ENCODE peak calls at places on chromosomes 6 and 20, in nine cellular contexts. T is lower lobe of right lung, Q is upper lobe of right lung, R is thoracic aorta, C is A549, J is psoas muscle, H is right lobe of liver, W is left lung, K is Panc1. Z is an unnamed sample. For H3K9me3, the result is how much of the 10 kb centered on the place peaks cover.

GRCh38 chr20:58790440-58790839 is 60.3 kb downstream of the GNAS-AS1 start:
- ATAC-seq in T (no peak), Q (no peak), R (no peak), C (no peak), J (no peak), H (no peak), W (no peak), K (no peak), Z (no peak)

GRCh38 chr6:50654155-50654554 is 59.2 kb upstream of the TFAP2D start:
- ATAC-seq in T (no peak), Q (no peak), R (no peak), C (no peak), J (no peak), H (no peak), W (no peak), K (no peak), Z (no peak)

GRCh38 chr20:57361517-57361916 is 10.5 kb downstream of the RAE1 start:
- ATAC-seq in T (no peak), Q (no peak), R (no peak), C (no peak), J (peak), H (no peak), W (no peak), K (no peak), Z (no peak)

GRCh38 chr20:18056174-18057105 is 1.3 kb downstream of the OVOL2 start:
- ATAC-seq in T (peak), Q (peak), R (no peak), C (peak), J (peak), H (peak), W (peak), K (peak), Z (peak)

GRCh38 chr6:18360188-18360587 is 27.0 kb upstream of the RNF144B start:
- ATAC-seq in T (no peak), Q (no peak), R (no peak), C (no peak), J (no peak), H (no peak), W (peak), K (no peak), Z (no peak)

GRCh38 chr20:59585714-59586404 is 18.5 kb upstream of the PHACTR3 start:
- ATAC-seq in T (no peak), Q (no peak), R (no peak), C (no peak), J (no peak), H (no peak), W (no peak), K (no peak), Z (no peak)

GRCh38 chr6:134307074-134307473 is 10.8 kb downstream of the SGK1 start:
- ATAC-seq in T (no peak), Q (no peak), R (no peak), C (no peak), J (no peak), H (no peak), W (no peak), K (no peak), Z (no peak)

GRCh38 chr6:110270166-110270565 is 88.0 kb downstream of the METTL24 start:
- ATAC-seq in T (no peak), Q (no peak), R (no peak), C (no peak), J (no peak), H (no peak), W (no peak), K (no peak), Z (no peak)

GRCh38 chr20:58618694-58619540 is 32.2 kb upstream of the STX16 start:
- ATAC-seq in T (no peak), Q (no peak), R (no peak), C (no peak), J (no peak), H (no peak), W (peak), K (no peak), Z (peak)

GRCh38 chr6:73314577-73315492 is 39.2 kb downstream of the DPPA5 start:
- ATAC-seq in T (no peak), Q (no peak), R (no peak), C (no peak), J (no peak), H (no peak), W (no peak), K (no peak), Z (no peak)

GRCh38 chr20:47013606-47014005 is 119.0 kb downstream of the EYA2 start:
- ATAC-seq in T (no peak), Q (no peak), R (no peak), C (no peak), J (no peak), H (no peak), W (no peak), K (no peak), Z (no peak)

GRCh38 chr6:157089258-157089657 is 234.1 kb downstream of the TMEM242 start:
- ATAC-seq in T (peak), Q (no peak), R (no peak), C (no peak), J (no peak), H (no peak), W (peak), K (no peak), Z (no peak)

GRCh38 chr6:158843751-158844683 is 24.8 kb upstream of the EZR start:
- ATAC-seq in T (no peak), Q (no peak), R (no peak), C (no peak), J (no peak), H (no peak), W (no peak), K (peak), Z (no peak)

GRCh38 chr6:35724059-35724458 is 12.8 kb upstream of the ARMC12 start:
- ATAC-seq in T (no peak), Q (no peak), R (no peak), C (no peak), J (no peak), H (peak), W (no peak), K (no peak), Z (no peak)

GRCh38 chr6:36929607-36930006 is 24.9 kb upstream of the PI16 start:
- ATAC-seq in T (no peak), Q (no peak), R (no peak), C (no peak), J (peak), H (no peak), W (peak), K (no peak), Z (peak)

GRCh38 chr20:10131612-10132345 is 86.9 kb upstream of the SNAP25 start:
- ATAC-seq in T (no peak), Q (peak), R (no peak), C (peak), J (no peak), H (peak), W (peak), K (peak), Z (peak)

GRCh38 chr6:147384737-147385710 is 123.5 kb upstream of the SAMD5 start:
- ATAC-seq in T (no peak), Q (no peak), R (no peak), C (no peak), J (no peak), H (no peak), W (no peak), K (no peak), Z (no peak)

GRCh38 chr6:124964084-124964763 is 2.0 kb downstream of the RNF217 start:
- ATAC-seq in T (peak), Q (no peak), R (no peak), C (no peak), J (peak), H (peak), W (peak), K (no peak), Z (peak)

GRCh38 chr20:32004963-32005362 is 5.3 kb upstream of the CCM2L start:
- ATAC-seq in T (no peak), Q (no peak), R (no peak), C (no peak), J (no peak), H (no peak), W (no peak), K (peak), Z (no peak)

GRCh38 chr6:80165143-80165542 is 58.7 kb downstream of the BCKDHB start:
- ATAC-seq in T (no peak), Q (no peak), R (no peak), C (no peak), J (no peak), H (no peak), W (no peak), K (no peak), Z (no peak)

GRCh38 chr6:120077489-120077888 is 727.9 kb upstream of the MAN1A1 start:
- ATAC-seq in T (no peak), Q (no peak), R (no peak), C (no peak), J (no peak), H (no peak), W (no peak), K (no peak), Z (no peak)

GRCh38 chr20:45510242-45510862 is 5.1 kb downstream of the SPINT3 start:
- ATAC-seq in T (no peak), Q (no peak), R (no peak), C (no peak), J (no peak), H (peak), W (no peak), K (no peak), Z (no peak)

GRCh38 chr6:163118941-163119340 is 295.6 kb upstream of the QKI start:
- ATAC-seq in T (no peak), Q (no peak), R (no peak), C (no peak), J (no peak), H (no peak), W (no peak), K (no peak), Z (no peak)

GRCh38 chr6:65014006-65014405 is 693.0 kb downstream of the EYS start:
- ATAC-seq in T (no peak), Q (no peak), R (no peak), C (no peak), J (no peak), H (no peak), W (no peak), K (no peak), Z (no peak)

GRCh38 chr6:157227202-157228166 is 95.8 kb downstream of the TMEM242 start:
- ATAC-seq in T (no peak), Q (no peak), R (no peak), C (no peak), J (no peak), H (no peak), W (no peak), K (no peak), Z (no peak)

GRCh38 chr6:8181162-8181909 is 79.0 kb upstream of the EEF1E1 start:
- ATAC-seq in T (no peak), Q (no peak), R (no peak), C (no peak), J (no peak), H (no peak), W (no peak), K (no peak), Z (no peak)

DNA sequence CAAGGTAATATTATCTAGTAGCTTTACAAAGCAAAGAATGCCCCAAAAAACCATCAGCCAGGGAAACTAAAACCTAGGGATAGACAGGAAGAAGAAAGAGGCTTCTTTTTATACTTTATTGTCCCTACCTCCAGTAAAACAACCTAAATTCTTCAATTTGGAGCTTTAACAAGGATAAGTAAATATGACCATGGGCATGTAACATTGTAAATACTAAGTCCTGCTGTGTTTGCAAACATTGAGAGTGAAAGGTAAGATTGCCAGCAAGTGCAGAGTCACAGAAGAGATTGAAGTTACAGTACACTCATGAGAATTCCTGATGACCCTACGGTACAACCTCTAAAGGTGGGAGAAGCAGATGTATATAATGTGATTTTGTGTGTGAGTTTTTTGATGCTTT is 117.2 kb downstream of the FOXO3 start:
- ATAC-seq in T (peak), Q (no peak), R (no peak), C (no peak), J (no peak), H (peak), W (peak), K (peak), Z (no peak)
- H3K27ac ChIP-seq in T (no peak), Q (no peak), R (no peak), C (no peak), J (peak), H (peak), W (no peak), K (peak), Z (no peak)

GRCh38 chr6:143664171-143664570 is 13.6 kb upstream of the PHACTR2 start:
- ATAC-seq in T (no peak), Q (no peak), R (no peak), C (no peak), J (no peak), H (no peak), W (no peak), K (no peak), Z (no peak)
- H3K9me3 ChIP-seq in T (under half), Q (under half), R (under half), C (under half), J (under half), H (under half), W (under half), K (under half), Z (under half)

DNA sequence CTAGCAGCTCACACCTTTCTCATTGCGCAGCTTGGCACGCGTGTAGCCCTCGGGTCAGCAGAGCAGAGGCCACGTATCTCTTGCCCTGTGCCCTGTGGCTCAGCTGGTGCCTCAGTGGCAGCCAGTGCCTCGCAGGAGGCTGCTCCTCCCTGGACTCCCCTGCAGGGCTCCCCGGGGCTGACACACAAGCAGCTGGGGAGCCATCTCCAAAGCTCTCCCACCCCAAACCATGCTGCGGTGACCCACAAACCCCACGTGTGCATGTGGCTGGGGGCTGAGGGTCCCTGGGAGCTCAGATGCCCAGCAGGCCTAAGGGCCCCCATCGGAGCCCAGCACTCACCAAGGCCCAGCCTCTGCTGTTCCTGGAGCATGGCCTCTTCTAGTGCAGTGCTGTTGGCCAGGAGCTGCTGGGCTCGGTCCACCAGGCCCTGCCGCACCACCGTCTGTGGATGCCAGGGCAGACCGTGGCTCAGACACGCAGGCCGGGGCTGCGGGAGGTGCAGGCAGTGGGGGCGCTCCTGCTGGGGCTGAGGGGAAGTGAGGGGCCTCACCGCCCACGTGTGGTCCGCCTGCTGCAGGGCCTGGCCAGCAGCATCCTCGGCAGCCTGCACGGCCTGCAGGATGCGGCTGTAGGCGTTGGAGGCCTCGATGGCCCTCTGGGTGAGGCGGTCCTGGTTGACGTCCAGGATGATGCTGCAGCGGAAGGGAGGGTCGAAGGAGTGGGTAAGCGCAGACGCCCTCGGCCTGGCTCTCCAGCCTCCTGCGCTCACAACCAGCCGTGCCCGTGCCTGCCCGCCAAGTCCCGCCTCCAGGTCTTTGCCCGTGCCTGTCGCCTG is 13.8 kb downstream of the ADRM1 start:
- ATAC-seq in T (no peak), Q (no peak), R (no peak), C (no peak), J (no peak), H (no peak), W (no peak), K (no peak), Z (no peak)
- H3K27ac ChIP-seq in T (no peak), Q (no peak), R (no peak), C (peak), J (no peak), H (no peak), W (no peak), K (no peak), Z (no peak)

DNA sequence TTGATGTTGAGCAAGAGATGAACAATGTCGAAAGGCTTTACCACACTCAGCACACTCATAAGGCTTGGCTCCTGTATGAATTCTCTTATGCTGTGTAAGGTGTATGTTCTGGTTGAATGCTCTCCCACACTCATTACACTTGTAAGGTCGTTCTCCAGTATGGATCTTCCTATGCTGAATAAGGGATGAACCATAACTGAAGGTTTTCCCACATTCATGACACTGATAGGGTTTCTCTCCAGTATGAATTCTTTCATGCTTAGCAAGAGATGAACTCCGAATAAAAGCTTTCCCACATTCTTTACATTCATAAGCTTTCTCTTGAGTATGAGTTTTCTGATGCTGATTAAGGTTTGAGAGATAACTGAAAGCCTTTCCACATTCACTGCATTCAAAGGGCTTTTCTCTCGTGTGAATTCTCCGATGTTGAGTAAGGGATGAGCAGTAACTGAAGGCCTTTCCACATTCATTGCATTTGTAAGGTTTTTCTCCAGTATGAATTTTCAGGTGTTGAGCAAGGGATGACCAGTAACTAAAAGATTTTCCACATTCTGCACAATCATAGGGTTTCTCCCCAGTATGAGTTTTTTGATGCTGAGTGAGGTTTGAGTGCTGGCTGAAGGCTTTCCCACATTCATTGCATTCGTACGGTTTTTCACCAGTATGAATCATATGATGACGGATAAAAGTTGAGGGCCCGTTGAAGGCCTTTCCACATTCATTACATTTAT is 21.1 kb downstream of the ZNF184 start:
- ATAC-seq in T (no peak), Q (no peak), R (no peak), C (no peak), J (no peak), H (no peak), W (no peak), K (no peak), Z (no peak)
- H3K9me3 ChIP-seq in T (half or more), Q (half or more), R (half or more), C (half or more), J (half or more), H (half or more), W (under half), K (half or more), Z (under half)

GRCh38 chr6:53306819-53307347 is 41.9 kb downstream of the ELOVL5 start:
- ATAC-seq in T (peak), Q (peak), R (no peak), C (peak), J (no peak), H (peak), W (no peak), K (peak), Z (no peak)
- H3K27ac ChIP-seq in T (no peak), Q (no peak), R (no peak), C (peak), J (no peak), H (peak), W (no peak), K (peak), Z (no peak)

GRCh38 chr6:82988904-82989303 is 76.7 kb downstream of the UBE3D start:
- ATAC-seq in T (peak), Q (peak), R (no peak), C (no peak), J (no peak), H (no peak), W (peak), K (no peak), Z (no peak)
- H3K9me3 ChIP-seq in T (under half), Q (under half), R (under half), C (under half), J (under half), H (under half), W (under half), K (under half), Z (under half)

DNA sequence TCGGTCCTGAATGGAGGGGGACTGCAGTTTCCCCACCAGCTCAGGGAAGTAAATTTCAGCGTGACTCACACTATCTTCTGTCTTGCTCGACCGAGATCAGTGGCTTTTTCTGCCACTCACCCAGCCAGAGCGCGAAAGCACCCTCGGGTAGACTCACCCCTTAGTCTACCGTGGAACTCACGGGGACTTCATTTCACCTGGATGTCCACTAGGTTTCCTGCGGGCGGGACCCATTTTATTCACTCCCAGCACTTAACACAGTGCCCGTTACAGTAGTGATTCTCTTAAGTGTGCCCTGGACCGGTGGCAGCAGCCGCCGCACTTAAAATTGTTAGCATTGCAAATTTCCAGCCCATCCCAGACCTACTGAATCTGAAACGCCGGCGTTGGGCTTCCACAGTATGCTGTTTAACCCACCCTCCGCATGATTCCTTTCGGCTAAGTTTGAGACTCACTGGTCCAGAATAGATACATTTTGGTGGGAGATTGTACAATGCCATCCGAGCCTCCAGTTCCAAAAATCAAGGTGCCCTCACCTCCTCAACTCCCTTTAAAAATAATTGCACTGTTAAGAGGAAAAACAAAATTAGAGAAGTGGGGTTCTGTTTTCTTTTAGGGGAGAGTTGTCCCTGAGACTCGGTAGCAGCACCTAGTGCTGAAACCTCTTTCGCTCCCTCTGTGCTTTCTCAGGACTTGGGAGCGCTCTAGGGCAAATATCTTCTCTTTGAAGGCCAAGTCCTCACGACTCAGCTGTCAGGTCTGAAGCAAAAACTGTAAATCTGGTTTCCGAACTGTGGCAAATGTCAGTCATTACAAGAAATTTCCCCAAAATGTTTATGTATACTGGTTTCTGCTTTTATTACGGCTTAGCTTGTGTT is 1.0 kb downstream of the SMPDL3A start:
- ATAC-seq in T (peak), Q (peak), R (peak), C (no peak), J (peak), H (peak), W (peak), K (peak), Z (peak)
- H3K27ac ChIP-seq in T (peak), Q (peak), R (peak), C (peak), J (peak), H (peak), W (peak), K (peak), Z (peak)

DNA sequence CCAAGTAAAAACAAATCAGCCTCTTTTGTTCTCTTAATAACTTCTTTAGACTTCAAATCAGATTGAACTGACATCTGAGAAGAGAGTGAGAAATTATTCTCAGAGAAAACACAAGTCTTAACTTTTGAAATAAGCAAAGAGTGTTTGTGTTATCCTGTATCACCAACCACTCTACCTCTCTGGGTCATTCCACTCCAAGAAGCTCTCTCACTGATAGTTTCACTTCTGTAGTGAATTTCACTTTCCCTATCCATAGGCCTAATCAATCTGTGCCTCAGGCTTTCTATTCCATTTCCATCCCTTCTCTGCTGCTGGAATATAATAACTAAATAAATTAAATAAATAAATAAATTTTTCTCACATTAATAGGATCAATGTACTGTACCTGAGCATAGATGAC is 235.0 kb downstream of the HTR1B start:
- ATAC-seq in T (no peak), Q (no peak), R (no peak), C (no peak), J (no peak), H (peak), W (no peak), K (no peak), Z (no peak)
- H3K9me3 ChIP-seq in T (under half), Q (under half), R (under half), C (under half), J (under half), H (under half), W (under half), K (under half), Z (under half)